ENCODE peak calls at places on chromosomes 5 and 9, in seven cellular contexts. V is EH, N is HFFc6, O is activated T-cell treated with anti-CD3 and anti-CD28 coated beads for 24 hours, C is C1 segment of cervical spinal cord, Z is hippocampal formation, J is renal cortical epithelial cell. I is an unnamed sample.

GRCh38 chr5:150122158-150122510 is 33.5 kb downstream of the PDGFRB start:
- DNase-seq in V (no peak), N (no peak), O (no peak), C (no peak), Z (no peak), J (no peak), I (no peak)

GRCh38 chr9:92679413-92680165 is 9.7 kb upstream of the IPPK start:
- DNase-seq in V (no peak), N (no peak), O (no peak), C (no peak), Z (no peak), J (no peak), I (no peak)

GRCh38 chr5:163624466-163624865 is 119.0 kb downstream of the MAT2B start:
- DNase-seq in V (no peak), N (no peak), O (no peak), C (no peak), Z (no peak), J (no peak), I (no peak)

GRCh38 chr9:18216376-18216775 is 257.6 kb upstream of the ADAMTSL1 start:
- DNase-seq in V (no peak), N (no peak), O (no peak), C (peak), Z (no peak), J (no peak), I (no peak)

GRCh38 chr9:72919246-72919945 is 33.5 kb downstream of the ALDH1A1 start:
- DNase-seq in V (no peak), N (no peak), O (no peak), C (no peak), Z (no peak), J (no peak), I (no peak)

GRCh38 chr5:140398379-140398811 is 3.2 kb upstream of the ANKHD1 start:
- DNase-seq in V (peak), N (no peak), O (no peak), C (no peak), Z (no peak), J (peak), I (no peak)

GRCh38 chr9:84940294-84940693 is 270.8 kb downstream of the NTRK2 start:
- DNase-seq in V (peak), N (no peak), O (no peak), C (no peak), Z (no peak), J (peak), I (no peak)

GRCh38 chr5:34898258-34898895 is 16.9 kb downstream of the RAD1 start:
- DNase-seq in V (peak), N (peak), O (peak), C (peak), Z (peak), J (peak), I (peak)

GRCh38 chr5:179393078-179393477 is 47.8 kb upstream of the ADAMTS2 start:
- DNase-seq in V (peak), N (peak), O (no peak), C (no peak), Z (no peak), J (peak), I (peak)

GRCh38 chr5:37198842-37199241 is 50.3 kb downstream of the CPLANE1 start:
- DNase-seq in V (peak), N (no peak), O (no peak), C (no peak), Z (no peak), J (no peak), I (no peak)

GRCh38 chr5:6832994-6833393 is 119.8 kb downstream of the TENT4A start:
- DNase-seq in V (peak), N (no peak), O (no peak), C (peak), Z (peak), J (no peak), I (peak)

GRCh38 chr5:2370626-2371418 is 380.7 kb downstream of the IRX2 start:
- DNase-seq in V (no peak), N (no peak), O (no peak), C (no peak), Z (no peak), J (no peak), I (no peak)

GRCh38 chr5:106875591-106876297 is 795.0 kb downstream of the EFNA5 start:
- DNase-seq in V (peak), N (no peak), O (no peak), C (no peak), Z (peak), J (no peak), I (no peak)

GRCh38 chr5:131265318-131265803 is 1.5 kb downstream of the CDC42SE2 start:
- DNase-seq in V (peak), N (no peak), O (no peak), C (peak), Z (no peak), J (peak), I (peak)

GRCh38 chr9:96071245-96072124 is 196.0 kb downstream of the ERCC6L2 start:
- DNase-seq in V (peak), N (peak), O (peak), C (no peak), Z (peak), J (peak), I (peak)

GRCh38 chr5:102622244-102622643 is 123.4 kb upstream of the SLCO6A1 start:
- DNase-seq in V (no peak), N (no peak), O (no peak), C (no peak), Z (no peak), J (no peak), I (no peak)

GRCh38 chr9:108463927-108464606 is 391.7 kb downstream of the ACTL7B start:
- DNase-seq in V (peak), N (no peak), O (no peak), C (no peak), Z (no peak), J (no peak), I (peak)

GRCh38 chr9:127155314-127155713 is 32.9 kb upstream of the ANGPTL2 start:
- DNase-seq in V (no peak), N (no peak), O (no peak), C (peak), Z (no peak), J (no peak), I (no peak)

GRCh38 chr9:96514825-96515218 is 64.9 kb downstream of the HABP4 start:
- DNase-seq in V (peak), N (no peak), O (no peak), C (no peak), Z (no peak), J (no peak), I (no peak)